ENCODE peak calls at places on chromosomes 7 and 10, in four cellular contexts. X is A549, U is HepG2, C is GM12878. W is an unnamed sample.

GRCh38 chr7:128259131-128260056 is 18.3 kb downstream of the LEP start:
- DNase-seq in X (no peak), U (no peak), C (no peak), W (no peak)

GRCh38 chr10:45419673-45420020 is 45.6 kb downstream of the ALOX5 start:
- DNase-seq in X (no peak), U (no peak), C (no peak), W (no peak)

GRCh38 chr7:151705744-151706567 is 171.0 kb downstream of the PRKAG2 start:
- DNase-seq in X (peak; percentile 81), U (peak; percentile 30), C (no peak), W (peak; percentile 65)

GRCh38 chr7:149414171-149414570 is 46.7 kb downstream of the ZNF777 start:
- DNase-seq in X (no peak), U (no peak), C (no peak), W (no peak)

GRCh38 chr10:97016728-97017473 is 168.9 kb downstream of the SLIT1 start:
- DNase-seq in X (no peak), U (no peak), C (peak; percentile 65), W (no peak)

GRCh38 chr7:115043605-115044004 is 121.7 kb downstream of the MDFIC start:
- DNase-seq in X (no peak), U (no peak), C (no peak), W (no peak)

GRCh38 chr10:71975087-71975890 is 11.1 kb downstream of the CHST3 start:
- DNase-seq in X (no peak), U (no peak), C (no peak), W (no peak)

GRCh38 chr10:75345738-75346137 is 55.8 kb downstream of the ZNF503 start:
- DNase-seq in X (no peak), U (peak; percentile 7), C (no peak), W (no peak)

GRCh38 chr7:76285604-76286374 is 16.7 kb upstream of the HSPB1 start:
- DNase-seq in X (no peak), U (no peak), C (no peak), W (no peak)

GRCh38 chr7:143068446-143068845 is 16.3 kb downstream of the OR6V1 start:
- DNase-seq in X (no peak), U (no peak), C (no peak), W (no peak)

GRCh38 chr7:100825215-100825671 is 2.1 kb downstream of the EPHB4 start:
- DNase-seq in X (no peak), U (no peak), C (no peak), W (no peak)

GRCh38 chr10:100828744-100829102 is 83.3 kb downstream of the PAX2 start:
- DNase-seq in X (peak; percentile 64), U (no peak), C (no peak), W (peak; percentile 53)

GRCh38 chr10:34396669-34397068 is 418.4 kb downstream of the PARD3 start:
- DNase-seq in X (no peak), U (no peak), C (no peak), W (no peak)

GRCh38 chr10:34386911-34387310 is 428.2 kb downstream of the PARD3 start:
- DNase-seq in X (no peak), U (no peak), C (no peak), W (no peak)

GRCh38 chr10:34397324-34397723 is 417.8 kb downstream of the PARD3 start:
- DNase-seq in X (no peak), U (no peak), C (no peak), W (no peak)

DNA sequence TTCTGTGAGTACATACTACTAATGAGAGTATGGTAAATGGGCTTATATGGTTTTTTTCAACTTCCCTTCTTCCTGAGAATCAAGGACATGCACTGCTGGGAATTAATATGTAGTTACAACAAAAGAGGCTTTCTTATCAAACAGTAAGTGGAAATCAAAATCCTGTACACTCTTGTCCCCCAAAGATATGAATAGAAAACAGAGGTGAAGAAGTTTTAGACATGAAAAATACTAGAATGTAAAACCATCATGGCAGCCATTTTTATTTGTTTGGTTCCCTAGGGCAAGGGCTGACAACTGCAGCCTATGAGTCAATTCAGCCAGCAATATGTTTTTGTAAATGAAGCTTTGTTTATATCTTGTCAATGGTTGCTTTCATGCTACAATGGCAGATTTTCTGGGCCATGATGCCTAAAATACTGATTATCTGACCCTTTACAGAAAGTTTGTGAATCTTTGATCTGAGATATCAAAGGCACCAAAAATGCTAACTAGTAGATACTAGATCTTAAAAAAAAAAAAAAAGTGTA is 422.4 kb downstream of the PARD3 start:
- DNase-seq in X (no peak), U (no peak), C (no peak), W (no peak)
- TF ChIP-seq CHD4 in X (no peak), U (no peak), C (no peak), W (no peak)

GRCh38 chr10:124053971-124054370 is 39.4 kb downstream of the CHST15 start:
- DNase-seq in X (no peak), U (no peak), C (no peak), W (no peak)
- TF ChIP-seq CHD4 in X (no peak), U (no peak), C (no peak), W (no peak)

DNA sequence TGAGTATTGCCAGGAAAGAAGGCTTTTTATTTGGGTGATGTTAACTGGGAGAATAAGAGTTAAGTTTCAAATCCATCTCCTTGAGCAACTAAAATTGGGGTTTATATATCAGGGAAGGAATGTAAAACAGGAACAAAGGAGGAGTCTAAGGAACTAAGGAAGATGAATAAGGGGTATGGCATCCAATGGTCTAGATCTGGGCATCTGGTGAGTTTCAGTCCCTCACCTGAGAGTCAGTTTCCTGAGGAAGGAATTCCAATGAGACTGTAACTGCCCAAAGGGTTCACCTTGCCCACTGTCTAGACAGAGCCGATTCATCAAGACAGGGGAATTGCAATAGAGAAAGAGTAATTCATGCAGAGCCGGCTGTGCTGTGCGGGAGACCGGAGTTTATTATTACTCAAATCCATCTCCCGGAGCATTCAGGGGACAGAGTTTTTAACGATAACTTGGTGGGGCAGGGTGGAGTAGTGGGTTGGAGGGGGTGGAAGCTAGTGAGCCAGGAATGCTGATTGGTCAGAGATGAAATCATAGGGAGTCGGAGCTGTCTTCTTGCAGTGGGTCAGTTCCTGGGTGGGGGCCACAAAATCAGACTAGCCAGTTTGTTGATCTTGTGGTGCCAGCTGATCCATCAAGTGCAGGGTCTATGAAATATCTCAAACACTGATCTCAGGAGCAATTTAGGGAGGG is 188.3 kb upstream of the STK17A start:
- DNase-seq in X (no peak), U (no peak), C (no peak), W (peak; percentile 6)
- TF ChIP-seq CHD4 in X (no peak), U (no peak), C (no peak), W (no peak)

GRCh38 chr7:138565451-138566114 is 105.5 kb downstream of the TRIM24 start:
- DNase-seq in X (no peak), U (peak; percentile 98), C (no peak), W (no peak)
- TF ChIP-seq CHD4 in X (no peak), U (no peak), C (no peak), W (no peak)

GRCh38 chr7:11516328-11516727 is 315.7 kb downstream of the THSD7A start:
- DNase-seq in X (no peak), U (no peak), C (no peak), W (no peak)

GRCh38 chr7:11513460-11513859 is 318.5 kb downstream of the THSD7A start:
- DNase-seq in X (no peak), U (no peak), C (no peak), W (no peak)

GRCh38 chr7:11517853-11518252 is 314.1 kb downstream of the THSD7A start:
- DNase-seq in X (no peak), U (no peak), C (no peak), W (no peak)
- TF ChIP-seq CHD4 in X (no peak), U (no peak), C (no peak), W (no peak)

DNA sequence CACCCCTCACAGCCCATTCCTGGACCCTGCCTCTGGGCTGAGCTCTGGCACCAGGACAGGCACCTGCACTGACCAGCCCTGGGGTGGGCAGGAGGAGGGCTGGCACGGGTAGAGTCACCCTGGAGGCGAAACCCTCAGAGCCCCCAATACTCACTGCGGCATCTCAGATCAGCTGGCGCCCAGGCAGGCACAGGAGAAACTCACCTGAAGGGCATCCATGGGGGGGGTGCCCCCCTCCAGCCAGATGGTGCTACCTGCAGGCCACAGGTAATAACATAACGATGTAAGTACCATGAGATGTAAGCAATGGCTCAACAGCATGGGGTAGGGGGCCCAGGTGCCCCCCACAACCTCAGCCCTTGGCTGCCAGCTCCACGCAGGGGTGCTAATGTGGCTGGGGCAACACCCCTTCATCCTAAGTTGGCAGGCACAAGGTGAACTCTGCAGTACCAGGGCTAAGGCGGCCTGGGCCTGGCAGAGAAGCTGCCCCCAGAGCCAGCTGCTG is 12.1 kb upstream of the PYROXD2 start:
- DNase-seq in X (no peak), U (no peak), C (no peak), W (no peak)
- TF ChIP-seq CHD4 in X (no peak), U (no peak), C (no peak), W (no peak)

GRCh38 chr10:88624840-88625239 is 38.3 kb downstream of the LIPJ start:
- DNase-seq in X (no peak), U (no peak), C (no peak), W (no peak)
- TF ChIP-seq CHD4 in X (no peak), U (no peak), C (no peak), W (no peak)

DNA sequence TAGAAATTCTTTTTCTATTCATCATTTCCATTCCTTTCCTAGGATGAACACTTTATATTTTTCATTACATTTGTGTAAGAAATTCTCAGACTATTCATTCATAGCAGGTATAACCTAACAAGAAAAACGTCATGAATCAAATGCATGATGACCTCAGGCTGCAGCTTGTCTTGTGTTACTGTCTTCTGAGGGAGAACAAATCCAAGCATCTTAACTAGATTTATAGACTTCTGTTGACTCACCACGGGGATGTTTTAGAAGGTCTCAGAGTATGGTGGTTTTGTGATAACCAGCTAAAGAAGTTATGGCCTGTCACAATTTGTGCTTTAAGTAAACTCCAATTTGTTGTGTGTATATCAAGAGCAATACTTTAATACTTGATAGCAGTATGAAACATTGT is 102.7 kb downstream of the ANKRD7 start:
- DNase-seq in X (no peak), U (no peak), C (no peak), W (no peak)
- TF ChIP-seq CHD4 in X (no peak), U (no peak), C (no peak), W (no peak)

DNA sequence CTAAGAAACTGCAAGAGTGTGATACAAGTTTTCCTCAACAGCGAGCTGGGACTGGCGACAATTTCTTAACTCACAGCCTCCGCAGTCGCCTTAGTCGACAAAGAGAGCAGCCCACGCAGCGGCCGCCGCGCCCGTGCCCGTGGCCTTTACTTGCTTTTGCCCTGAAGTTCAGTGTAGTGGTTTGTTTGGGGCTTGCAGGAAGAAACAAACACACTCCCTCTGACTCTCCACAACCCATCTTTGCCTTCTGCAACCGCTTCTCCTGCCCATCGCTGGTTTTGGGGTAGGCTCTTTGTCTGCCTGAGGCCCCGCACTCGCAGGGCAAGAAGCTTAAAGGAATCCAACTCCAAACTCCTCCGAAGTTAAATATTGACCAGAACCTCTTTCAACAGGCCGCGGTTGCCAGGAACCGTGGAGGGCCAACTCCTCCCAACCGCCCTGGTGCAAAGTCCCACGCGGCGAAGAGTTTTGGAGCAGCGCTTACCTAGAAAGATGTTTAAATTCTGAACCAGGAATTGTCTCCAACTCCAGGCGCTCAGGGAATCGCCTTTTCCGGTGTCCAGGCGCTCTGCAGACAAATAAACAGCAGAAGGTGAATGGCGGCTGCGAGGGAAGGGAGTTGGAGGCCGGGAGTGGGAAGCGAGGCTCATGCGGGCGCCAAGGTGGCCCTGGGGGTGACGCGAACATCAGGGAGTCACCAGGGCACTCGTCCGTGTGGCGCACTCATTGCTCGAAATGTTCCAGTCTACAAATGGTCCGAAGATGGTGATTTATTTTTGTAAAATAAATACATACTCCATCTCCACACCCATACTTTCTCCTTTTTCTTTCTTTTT is 8.3 kb downstream of the HOXA4 start:
- DNase-seq in X (peak; percentile 55), U (peak; percentile 94), C (no peak), W (no peak)
- TF ChIP-seq CHD4 in X (no peak), U (no peak), C (no peak), W (no peak)